ENCODE peak calls at places on chromosome 17, in seven cellular contexts. F is T1000; Q is EL; U is lower lobe of right lung; D is G401; G is stimulated activated CD8-positive, alpha-beta memory T cell treated with anti-CD3 and anti-CD28 coated beads, Interleukin-7, amount 100 ng/mL, for 1 hour; O is stimulated activated CD4-positive, alpha-beta T cell treated with anti-CD3 and anti-CD28 coated beads, Interleukin-4, amount 100 ng/mL, for 48 hours. H is an unnamed sample.

GRCh38 chr17:2357931-2358434 is 20.7 kb downstream of the SGSM2 start:
- DNase-seq in F (no peak), Q (no peak), U (no peak), D (no peak), G (no peak), O (no peak), H (no peak)

GRCh38 chr17:2002767-2003329 is 22.3 kb downstream of the RTN4RL1 start:
- DNase-seq in F (no peak), Q (no peak), U (no peak), D (no peak), G (no peak), O (no peak), H (no peak)

GRCh38 chr17:47205419-47205963 is 3.7 kb upstream of the MYL4 start:
- DNase-seq in F (no peak), Q (peak), U (peak), D (no peak), G (no peak), O (peak), H (peak)

GRCh38 chr17:72422505-72423285 is 301.9 kb downstream of the SOX9 start:
- DNase-seq in F (peak), Q (peak), U (no peak), D (no peak), G (no peak), O (peak), H (peak)

GRCh38 chr17:18910881-18911280 is 41.1 kb upstream of the SLC5A10 start:
- DNase-seq in F (no peak), Q (no peak), U (no peak), D (no peak), G (no peak), O (no peak), H (peak)

GRCh38 chr17:66805567-66805966 is 29.4 kb upstream of the CACNG5 start:
- DNase-seq in F (no peak), Q (no peak), U (no peak), D (no peak), G (no peak), O (no peak), H (no peak)

GRCh38 chr17:71458322-71458721 is 662.5 kb upstream of the SOX9 start:
- DNase-seq in F (no peak), Q (no peak), U (no peak), D (no peak), G (no peak), O (no peak), H (no peak)

GRCh38 chr17:9644910-9645751 is at the start of gene USP43:
- DNase-seq in F (no peak), Q (peak), U (peak), D (peak), G (no peak), O (peak), H (peak)

GRCh38 chr17:75096082-75096625 is 8.4 kb downstream of the SLC16A5 start:
- DNase-seq in F (peak), Q (peak), U (peak), D (no peak), G (no peak), O (no peak), H (peak)